ENCODE peak calls at places on chromosomes 5 and 9, in eight cellular contexts. X is activated T-helper 1 cell treated with Interleukin-2 at 50 U/mL for 16 hours, B is HTR-8/SVneo, Q is M059J, Y is NCI-H82, K is NCI-H748 treated with DMSO at 0.1 percent for 48 hours, M is PC-9, A is NCI-H1092 treated with DMSO at 0.1 percent for 48 hours. O is an unnamed sample.

GRCh38 chr5:170262061-170262764 is 29.4 kb downstream of the C5orf58 start:
- DNase-seq in Q (no peak), X (no peak), M (no peak), A (no peak), K (no peak), Y (no peak), B (no peak), O (no peak)

GRCh38 chr9:137350696-137351584 is 48.9 kb upstream of the NRARP start:
- DNase-seq in A (no peak), M (no peak), Q (no peak), K (no peak), B (no peak), Y (no peak), X (no peak), O (no peak)

GRCh38 chr5:73640861-73641320 is 14.9 kb downstream of the ARHGEF28 start:
- DNase-seq in M (no peak), B (no peak), A (no peak), K (no peak), X (no peak), Y (peak), Q (peak), O (peak)

GRCh38 chr5:59126665-59127354 is 543.9 kb downstream of the RAB3C start:
- DNase-seq in M (no peak), A (no peak), Q (no peak), Y (no peak), X (no peak), B (no peak), K (no peak), O (no peak)

GRCh38 chr5:167726641-167727040 is 564.8 kb upstream of the WWC1 start:
- DNase-seq in B (no peak), Y (no peak), A (no peak), X (no peak), K (no peak), M (no peak), Q (no peak), O (no peak)

GRCh38 chr9:94937214-94937903 is 210.9 kb downstream of the AOPEP start:
- DNase-seq in X (no peak), K (no peak), Y (no peak), Q (peak), A (no peak), B (peak), M (peak), O (peak)

GRCh38 chr5:122089614-122090013 is 11.6 kb upstream of the LOX start:
- DNase-seq in M (no peak), Q (peak), K (no peak), B (no peak), X (no peak), A (no peak), Y (no peak), O (no peak)

GRCh38 chr5:138955013-138955660 is 80.0 kb upstream of the LRRTM2 start:
- DNase-seq in Y (peak), X (no peak), M (no peak), B (no peak), K (peak), Q (no peak), A (peak), O (no peak)

GRCh38 chr5:124729687-124730359 is 16.6 kb downstream of the ZNF608 start:
- DNase-seq in A (no peak), Y (peak), B (no peak), X (no peak), M (no peak), Q (peak), K (no peak), O (no peak)

GRCh38 chr9:72635197-72635596 is 113.8 kb downstream of the TMC1 start:
- DNase-seq in K (no peak), B (no peak), Y (no peak), A (no peak), M (no peak), Q (peak), X (no peak), O (no peak)

GRCh38 chr5:22514231-22514630 is 338.9 kb downstream of the CDH12 start:
- DNase-seq in X (no peak), Q (no peak), K (no peak), B (no peak), Y (no peak), A (no peak), M (no peak), O (no peak)

GRCh38 chr9:112771359-112772214 is 21.0 kb downstream of the SNX30 start:
- DNase-seq in X (no peak), K (no peak), Y (no peak), M (no peak), A (no peak), B (no peak), Q (no peak), O (no peak)

GRCh38 chr9:93673844-93674334 is 97.5 kb downstream of the PHF2 start:
- DNase-seq in A (no peak), K (no peak), Q (no peak), M (no peak), X (no peak), Y (no peak), B (no peak), O (no peak)

GRCh38 chr9:1046639-1047604 is 3.2 kb upstream of the DMRT2 start:
- DNase-seq in Y (no peak), A (no peak), B (no peak), M (no peak), X (no peak), K (no peak), Q (no peak), O (no peak)

GRCh38 chr9:17063535-17064135 is 71.2 kb upstream of the CNTLN start:
- DNase-seq in K (peak), A (peak), Y (peak), M (no peak), X (no peak), B (peak), Q (peak), O (no peak)

GRCh38 chr9:34176089-34176488 is 2.8 kb upstream of the UBAP1 start:
- DNase-seq in Q (no peak), X (no peak), Y (no peak), B (no peak), M (peak), A (no peak), K (no peak), O (no peak)

GRCh38 chr5:179264641-179265528 is 80.4 kb downstream of the ADAMTS2 start:
- DNase-seq in K (no peak), Y (no peak), M (no peak), Q (no peak), X (no peak), B (no peak), A (no peak), O (no peak)

GRCh38 chr9:136438909-136439549 is 616 bp downstream of the INPP5E start:
- DNase-seq in X (peak), Q (peak), M (no peak), B (peak), A (no peak), Y (peak), K (no peak), O (no peak)

GRCh38 chr5:119255571-119256356 is 100.1 kb upstream of the TNFAIP8 start:
- DNase-seq in A (no peak), Y (peak), B (no peak), Q (peak), K (peak), M (peak), X (no peak), O (no peak)

GRCh38 chr5:139847790-139848507 is 52.3 kb downstream of the PSD2 start:
- DNase-seq in M (no peak), K (no peak), Y (no peak), X (peak), A (peak), Q (peak), B (peak), O (no peak)

GRCh38 chr9:136136127-136136445 is 17.4 kb upstream of the TMEM250 start:
- DNase-seq in B (no peak), A (no peak), K (no peak), M (no peak), X (no peak), Y (no peak), Q (no peak), O (no peak)

GRCh38 chr9:4574657-4575243 is 84.5 kb downstream of the SLC1A1 start:
- DNase-seq in X (no peak), B (no peak), A (no peak), K (no peak), Q (no peak), M (no peak), Y (no peak), O (no peak)

GRCh38 chr5:122195784-122196394 is 66.5 kb downstream of the ZNF474 start:
- DNase-seq in A (peak), Y (peak), Q (peak), B (peak), X (no peak), K (peak), M (no peak), O (peak)

GRCh38 chr5:125274938-125275759 is 528.7 kb upstream of the ZNF608 start:
- DNase-seq in Y (no peak), Q (peak), M (no peak), B (no peak), A (peak), K (peak), X (no peak), O (no peak)

GRCh38 chr5:93359958-93360305 is 221.1 kb downstream of the NR2F1-AS1 start:
- DNase-seq in B (peak), A (no peak), M (no peak), Y (no peak), K (no peak), Q (no peak), X (no peak), O (no peak)

GRCh38 chr5:95284512-95285405 is at the start of gene MCTP1:
- DNase-seq in X (no peak), A (peak), M (no peak), Y (peak), B (peak), K (peak), Q (peak), O (peak)

GRCh38 chr5:6718161-6718681 is 5.0 kb downstream of the TENT4A start:
- DNase-seq in B (no peak), Y (no peak), A (no peak), M (no peak), K (no peak), X (no peak), Q (no peak), O (no peak)

GRCh38 chr5:179805529-179806249 is 977 bp downstream of the MGAT4B start:
- DNase-seq in Q (peak), K (no peak), B (no peak), A (no peak), Y (peak), X (no peak), M (no peak), O (peak)

GRCh38 chr5:56340196-56340980 is 107.3 kb upstream of the ANKRD55 start:
- DNase-seq in Q (no peak), M (no peak), K (no peak), X (no peak), A (no peak), B (no peak), Y (no peak), O (no peak)

GRCh38 chr9:35547889-35548418 is 57.1 kb upstream of the TESK1 start:
- DNase-seq in Y (no peak), Q (no peak), X (no peak), K (no peak), A (no peak), M (no peak), B (no peak), O (no peak)

GRCh38 chr5:154857091-154857533 is 1.3 kb upstream of the CNOT8 start:
- DNase-seq in Y (peak), X (peak), K (no peak), B (no peak), A (peak), Q (no peak), M (no peak), O (peak)

GRCh38 chr5:124546643-124547042 is 199.8 kb downstream of the ZNF608 start:
- DNase-seq in B (peak), M (no peak), A (no peak), X (no peak), Y (no peak), K (no peak), Q (peak), O (no peak)

GRCh38 chr9:124291801-124292396 is 34.1 kb downstream of the NEK6 start:
- DNase-seq in Y (no peak), A (no peak), Q (peak), B (no peak), M (no peak), X (no peak), K (no peak), O (no peak)